ENCODE peak calls at places on chromosomes 11 and 22, in four cellular contexts. One of them, this sample, is unnamed.

GRCh38 chr11:112734207-112734606 is 227.0 kb upstream of the NCAM1 start:
- DNase-seq in endodermal cell: peak; percentile 92
- DNase-seq in GM04503: no peak
- DNase-seq in brain microvascular endothelial cell: peak; percentile 5
- DNase-seq in this sample: peak; percentile 16

GRCh38 chr11:85682330-85683305 is 3.4 kb downstream of the CCDC89 start:
- DNase-seq in endodermal cell: no peak
- DNase-seq in GM04503: no peak
- DNase-seq in brain microvascular endothelial cell: peak; percentile 17
- DNase-seq in this sample: peak; percentile 91

GRCh38 chr22:20595461-20595860 is 88.1 kb downstream of the MED15 start:
- DNase-seq in endodermal cell: no peak
- DNase-seq in GM04503: no peak
- DNase-seq in brain microvascular endothelial cell: no peak
- DNase-seq in this sample: no peak

GRCh38 chr22:40121463-40121862 is 56.3 kb upstream of the TNRC6B start:
- DNase-seq in endodermal cell: no peak
- DNase-seq in GM04503: no peak
- DNase-seq in brain microvascular endothelial cell: no peak
- DNase-seq in this sample: no peak

GRCh38 chr22:44204937-44205712 is 24.4 kb downstream of the PARVG start:
- DNase-seq in endodermal cell: no peak
- DNase-seq in GM04503: no peak
- DNase-seq in brain microvascular endothelial cell: no peak
- DNase-seq in this sample: no peak

GRCh38 chr22:43412808-43413785 is 1.3 kb downstream of the MPPED1 start:
- DNase-seq in endodermal cell: no peak
- DNase-seq in GM04503: no peak
- DNase-seq in brain microvascular endothelial cell: no peak
- DNase-seq in this sample: no peak

GRCh38 chr22:46444390-46444854 is 93.0 kb downstream of the CELSR1 start:
- DNase-seq in endodermal cell: peak; percentile 71
- DNase-seq in GM04503: no peak
- DNase-seq in brain microvascular endothelial cell: no peak
- DNase-seq in this sample: peak; percentile 91

GRCh38 chr22:32005453-32005852 is 37.6 kb upstream of the SLC5A1 start:
- DNase-seq in endodermal cell: no peak
- DNase-seq in GM04503: peak; percentile 12
- DNase-seq in brain microvascular endothelial cell: peak; percentile 45
- DNase-seq in this sample: no peak

GRCh38 chr11:125621995-125622394 is 3.0 kb upstream of the CHEK1 start:
- DNase-seq in endodermal cell: no peak
- DNase-seq in GM04503: no peak
- DNase-seq in brain microvascular endothelial cell: no peak
- DNase-seq in this sample: peak; percentile 19

GRCh38 chr11:101128571-101129202 is 926 bp downstream of the PGR start:
- DNase-seq in endodermal cell: no peak
- DNase-seq in GM04503: no peak
- DNase-seq in brain microvascular endothelial cell: no peak
- DNase-seq in this sample: peak; percentile 62

GRCh38 chr22:47442821-47443220 is 680.4 kb downstream of the TBC1D22A start:
- DNase-seq in endodermal cell: no peak
- DNase-seq in GM04503: no peak
- DNase-seq in brain microvascular endothelial cell: no peak
- DNase-seq in this sample: no peak

GRCh38 chr11:126317681-126318641 is 14.1 kb downstream of the DCPS start:
- DNase-seq in endodermal cell: no peak
- DNase-seq in GM04503: peak; percentile 59
- DNase-seq in brain microvascular endothelial cell: peak; percentile 68
- DNase-seq in this sample: no peak

GRCh38 chr22:45064313-45065268 is 54.8 kb upstream of the PHF21B start:
- DNase-seq in endodermal cell: no peak
- DNase-seq in GM04503: peak; percentile 39
- DNase-seq in brain microvascular endothelial cell: peak; percentile 73
- DNase-seq in this sample: no peak

This sample was measured in DMS53.